ENCODE peak calls at places on chromosome 10, in four cellular contexts. O, M, C and R are unnamed samples.

GRCh38 chr10:43892062-43892765 is 243.5 kb upstream of the ZNF32 start:
- DNase-seq in O (peak), M (no peak), C (no peak), R (no peak)

GRCh38 chr10:69176823-69177222 is 3.2 kb upstream of the SUPV3L1 start:
- DNase-seq in O (no peak), M (no peak), C (no peak), R (no peak)

GRCh38 chr10:28722065-28722803 is 44.9 kb downstream of the BAMBI start:
- DNase-seq in O (peak), M (peak), C (peak), R (no peak)

GRCh38 chr10:1102836-1103235 is 46.7 kb downstream of the WDR37 start:
- DNase-seq in O (peak), M (no peak), C (no peak), R (no peak)

GRCh38 chr10:27223964-27224363 is 16.6 kb downstream of the ACBD5 start:
- DNase-seq in O (peak), M (peak), C (peak), R (peak)

GRCh38 chr10:70762441-70763177 is 22.6 kb downstream of the TBATA start:
- DNase-seq in O (no peak), M (no peak), C (no peak), R (no peak)

GRCh38 chr10:43237128-43237527 is 29.7 kb downstream of the RASGEF1A start:
- DNase-seq in O (no peak), M (peak), C (no peak), R (no peak)

GRCh38 chr10:124520553-124521428 is 59.2 kb downstream of the LHPP start:
- DNase-seq in O (peak), M (no peak), C (peak), R (no peak)

GRCh38 chr10:16049050-16049449 is 188.7 kb upstream of the MINDY3 start:
- DNase-seq in O (no peak), M (no peak), C (peak), R (no peak)

GRCh38 chr10:34292675-34293074 is 522.4 kb downstream of the PARD3 start:
- DNase-seq in O (peak), M (no peak), C (no peak), R (no peak)

GRCh38 chr10:77157248-77158019 is 480.2 kb downstream of the KCNMA1 start:
- DNase-seq in O (no peak), M (no peak), C (no peak), R (no peak)

GRCh38 chr10:96767611-96768010 is 47.3 kb upstream of the PIK3AP1 start:
- DNase-seq in O (no peak), M (no peak), C (no peak), R (no peak)

GRCh38 chr10:69715156-69715898 is 85.3 kb downstream of the FAM241B start:
- DNase-seq in O (peak), M (no peak), C (no peak), R (no peak)

GRCh38 chr10:35542303-35542702 is 62.8 kb upstream of the GJD4 start:
- DNase-seq in O (no peak), M (no peak), C (no peak), R (no peak)

GRCh38 chr10:71040326-71040725 is 152.0 kb upstream of the PCBD1 start:
- DNase-seq in O (no peak), M (no peak), C (no peak), R (no peak)

GRCh38 chr10:24208661-24209420 is at the start of gene KIAA1217:
- DNase-seq in O (peak), M (no peak), C (peak), R (no peak)

GRCh38 chr10:131178521-131178920 is 133.0 kb downstream of the TCERG1L start:
- DNase-seq in O (no peak), M (no peak), C (no peak), R (no peak)

GRCh38 chr10:131180086-131180485 is 131.4 kb downstream of the TCERG1L start:
- DNase-seq in O (no peak), M (no peak), C (no peak), R (no peak)

GRCh38 chr10:131177431-131178327 is 133.8 kb downstream of the TCERG1L start:
- DNase-seq in O (no peak), M (no peak), C (peak), R (no peak)

GRCh38 chr10:131178956-131179355 is 132.6 kb downstream of the TCERG1L start:
- DNase-seq in O (no peak), M (no peak), C (no peak), R (no peak)

GRCh38 chr10:131179386-131179785 is 132.1 kb downstream of the TCERG1L start:
- DNase-seq in O (no peak), M (no peak), C (no peak), R (no peak)
- H3K4me3 ChIP-seq in O (no peak), M (no peak), C (no peak), R (no peak)

GRCh38 chr10:113603057-113603777 is 50.4 kb downstream of the HABP2 start:
- DNase-seq in O (no peak), M (no peak), C (no peak), R (no peak)
- H3K27ac ChIP-seq in O (no peak), M (no peak), C (no peak), R (no peak)

DNA sequence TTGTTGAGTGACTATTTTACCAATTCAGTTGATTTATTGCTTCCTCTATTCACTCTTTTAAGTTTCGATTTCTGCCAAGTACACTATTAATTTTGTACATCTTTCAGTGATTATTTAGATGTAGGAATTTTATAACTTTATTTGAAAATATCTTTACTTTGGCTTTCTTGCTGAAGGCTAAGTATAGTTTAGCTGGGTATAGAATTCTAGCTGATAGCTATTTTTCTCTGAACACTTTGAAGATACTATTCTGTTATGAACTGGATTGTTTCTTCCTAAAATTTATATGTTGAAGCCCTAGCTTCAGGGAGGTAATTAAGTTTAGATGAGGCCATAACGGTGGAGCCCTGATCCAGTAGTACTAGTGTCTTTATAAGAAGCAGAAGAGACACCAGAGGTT is 141.1 kb downstream of the LRMDA start:
- DNase-seq in O (no peak), M (no peak), C (no peak), R (no peak)
- H3K4me3 ChIP-seq in O (no peak), M (no peak), C (no peak), R (no peak)

GRCh38 chr10:114027041-114027394 is 16.6 kb upstream of the ADRB1 start:
- DNase-seq in O (no peak), M (no peak), C (no peak), R (no peak)
- H3K27ac ChIP-seq in O (no peak), M (no peak), C (peak), R (no peak)

GRCh38 chr10:56359837-56360236 is 1.2 kb downstream of the ZWINT start:
- DNase-seq in O (no peak), M (no peak), C (no peak), R (no peak)
- H3K4me3 ChIP-seq in O (no peak), M (no peak), C (peak), R (no peak)

GRCh38 chr10:59003203-59003602 is 173.2 kb upstream of the PHYHIPL start:
- DNase-seq in O (no peak), M (no peak), C (no peak), R (no peak)
- H3K27ac ChIP-seq in O (no peak), M (peak), C (no peak), R (no peak)

GRCh38 chr10:104054430-104054829 is 31.2 kb downstream of the COL17A1 start:
- DNase-seq in O (peak), M (no peak), C (no peak), R (no peak)

GRCh38 chr10:104052351-104052885 is 33.3 kb downstream of the COL17A1 start:
- DNase-seq in O (no peak), M (no peak), C (no peak), R (no peak)

GRCh38 chr10:104046651-104047050 is 39.0 kb downstream of the COL17A1 start:
- DNase-seq in O (no peak), M (no peak), C (no peak), R (no peak)

GRCh38 chr10:104045151-104046089 is 40.3 kb downstream of the COL17A1 start:
- DNase-seq in O (peak), M (no peak), C (peak), R (no peak)

DNA sequence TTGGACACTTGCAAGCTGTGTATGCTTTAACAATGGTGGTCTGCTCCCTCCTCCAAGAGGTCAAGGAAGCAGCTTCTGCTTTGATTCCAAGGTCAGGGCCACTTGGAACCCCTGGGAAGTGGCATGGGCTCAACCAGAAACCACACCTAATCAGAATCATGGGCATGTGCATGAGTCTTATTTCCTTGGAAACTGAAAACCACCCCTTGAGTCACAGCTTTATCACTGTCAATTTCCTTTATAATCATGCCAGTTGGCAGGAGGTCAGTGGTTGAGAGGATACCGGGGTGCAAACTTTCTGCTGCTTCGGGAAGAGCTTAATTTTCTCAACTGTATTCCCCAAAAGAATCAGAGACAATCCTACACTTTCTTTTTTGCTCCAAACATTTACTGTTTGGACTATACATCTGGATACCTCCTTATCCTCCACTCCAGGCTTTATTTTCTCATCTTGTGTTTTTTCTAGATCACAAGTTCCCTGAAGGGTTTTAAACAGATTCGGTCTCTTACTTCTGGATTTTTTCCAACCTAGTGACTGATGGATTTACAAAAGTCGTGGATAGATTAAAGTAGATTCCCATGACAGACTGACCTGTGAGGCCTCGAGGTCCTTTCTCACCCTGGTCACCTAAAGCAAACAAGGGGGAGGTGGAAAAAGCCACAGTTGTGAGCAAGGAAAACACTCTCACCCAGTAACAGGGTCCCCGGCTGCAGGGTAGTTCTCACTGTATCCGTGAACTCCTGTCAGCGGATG is 36.0 kb downstream of the COL17A1 start:
- DNase-seq in O (peak), M (no peak), C (peak), R (no peak)
- H3K4me3 ChIP-seq in O (no peak), M (no peak), C (no peak), R (no peak)